ENCODE peak calls at places on chromosomes 11 and 22, in nine cellular contexts. B is EL; O is stimulated activated naive CD4-positive, alpha-beta T cell; L is Caki2; V is activated T-helper 9 cell treated with anti-CD3 and anti-CD28 coated beads, Interleukin-2, amount 50 U/mL, for 16 hours; T is NCI-H1092; W is NAMALWA; E is CD4-positive, alpha-beta T cell; C is stimulated activated naive CD8-positive, alpha-beta T cell treated with anti-CD3 and anti-CD28 coated beads, Interleukin-15, Interleukin-2, amounts not matched to agents 100 U/mL and 50 U/mL, for 24 hours. X is an unnamed sample.

GRCh38 chr22:31118046-31118820 is 4.5 kb upstream of the INPP5J start:
- DNase-seq in B (no peak), O (no peak), L (no peak), V (no peak), T (no peak), W (no peak), E (no peak), C (no peak), X (no peak)

GRCh38 chr11:64396079-64396591 is 37.2 kb downstream of the RPS6KA4 start:
- DNase-seq in B (peak), O (no peak), L (no peak), V (no peak), T (no peak), W (no peak), E (no peak), C (no peak), X (no peak)

GRCh38 chr11:103807806-103808205 is 228.6 kb upstream of the DDI1 start:
- DNase-seq in B (no peak), O (no peak), L (peak), V (no peak), T (no peak), W (no peak), E (no peak), C (no peak), X (no peak)

GRCh38 chr11:103870821-103871309 is 165.6 kb upstream of the DDI1 start:
- DNase-seq in B (no peak), O (no peak), L (no peak), V (no peak), T (no peak), W (no peak), E (no peak), C (no peak), X (no peak)

GRCh38 chr11:60938500-60938899 is 13.5 kb downstream of the SLC15A3 start:
- DNase-seq in B (no peak), O (no peak), L (no peak), V (no peak), T (no peak), W (no peak), E (no peak), C (no peak), X (no peak)

GRCh38 chr22:48362736-48363404 is 1464.8 kb downstream of the BRD1 start:
- DNase-seq in B (no peak), O (no peak), L (no peak), V (no peak), T (no peak), W (no peak), E (no peak), C (no peak), X (no peak)

GRCh38 chr11:130408401-130408890 is 20.0 kb downstream of the ADAMTS8 start:
- DNase-seq in B (no peak), O (no peak), L (no peak), V (no peak), T (no peak), W (no peak), E (no peak), C (no peak), X (no peak)

GRCh38 chr11:108872781-108873291 is 208.0 kb downstream of the DDX10 start:
- DNase-seq in B (peak), O (no peak), L (no peak), V (no peak), T (no peak), W (no peak), E (no peak), C (no peak), X (no peak)

GRCh38 chr11:69572861-69573260 is 68.1 kb upstream of the CCND1 start:
- DNase-seq in B (no peak), O (no peak), L (no peak), V (no peak), T (no peak), W (no peak), E (no peak), C (no peak), X (no peak)